ENCODE peak calls at places on chromosomes 13 and 19, in ten cellular contexts. U is activated CD4-positive, CD25-positive, alpha-beta regulatory T cell treated with anti-CD3 and anti-CD28 coated beads, Interleukin-2, amount 50 U/mL, for 16 hours; V is G401; R is stimulated activated naive CD8-positive, alpha-beta T cell treated with anti-CD3 and anti-CD28 coated beads, Interleukin-15, amount 100 ng/mL, for 72 hours; Z is NB4; D is A673; P is pancreas; A is suprapubic skin; X is HFFc6; I is anterior cingulate cortex. C is an unnamed sample.
A peak's percentile ranks its signal among the peaks of the same experiment; 100 is the strongest.

GRCh38 chr13:45367358-45367757 is 26.4 kb upstream of the TPT1 start:
- DNase-seq in V (no peak), R (peak; percentile 93), A (no peak), P (peak; percentile 16), I (no peak), X (peak; percentile 83), Z (peak; percentile 85), D (peak; percentile 57), U (peak; percentile 84), C (peak; percentile 86)

GRCh38 chr19:5436101-5436947 is 18.9 kb upstream of the ZNRF4 start:
- DNase-seq in A (no peak), X (peak; percentile 61), R (no peak), V (peak; percentile 85), U (no peak), Z (no peak), D (peak; percentile 88), P (no peak), I (peak; percentile 58), C (peak; percentile 96)

GRCh38 chr13:40233731-40234195 is 432.7 kb downstream of the FOXO1 start:
- DNase-seq in A (no peak), U (no peak), D (no peak), X (no peak), Z (no peak), R (no peak), P (no peak), V (no peak), I (no peak), C (no peak)

GRCh38 chr19:14023404-14024235 is 4.3 kb upstream of the RLN3 start:
- DNase-seq in P (peak; percentile 60), I (no peak), X (no peak), D (peak; percentile 53), A (no peak), Z (peak; percentile 87), U (no peak), R (no peak), V (peak; percentile 23), C (peak; percentile 54)

GRCh38 chr13:72258340-72258981 is 391.5 kb upstream of the DACH1 start:
- DNase-seq in P (no peak), D (no peak), A (no peak), Z (no peak), X (no peak), V (no peak), U (no peak), I (no peak), R (no peak), C (no peak)

GRCh38 chr19:50330365-50331078 is 1.3 kb upstream of the KCNC3 start:
- DNase-seq in V (peak; percentile 93), Z (peak; percentile 79), P (peak; percentile 86), R (peak; percentile 89), A (no peak), D (peak; percentile 88), I (peak; percentile 76), U (peak; percentile 72), X (no peak), C (peak; percentile 41)

GRCh38 chr19:24159707-24160106 is 72.7 kb downstream of the ZNF254 start:
- DNase-seq in X (no peak), Z (peak; percentile 23), A (no peak), D (no peak), P (no peak), R (no peak), U (no peak), V (no peak), I (no peak), C (no peak)

GRCh38 chr13:99385940-99386339 is 78.7 kb upstream of the GPR183 start:
- DNase-seq in A (no peak), R (peak; percentile 8), I (no peak), U (no peak), P (no peak), V (no peak), X (no peak), D (no peak), Z (no peak), C (no peak)

GRCh38 chr19:41366089-41366488 is 2.1 kb upstream of the B9D2 start:
- DNase-seq in P (no peak), X (no peak), A (no peak), R (peak; percentile 32), Z (no peak), D (no peak), I (no peak), U (no peak), V (no peak), C (no peak)

C was measured in AG08395.